ENCODE peak calls at places on chromosomes 4 and X, in four cellular contexts. Z is PC-9, V is fibroblast of the aortic adventitia, T is adrenal gland. H is an unnamed sample.

GRCh38 chr4:76199664-76200211 is 13.9 kb downstream of the SCARB2 start:
- DNase-seq in Z (no peak), V (no peak), T (no peak), H (no peak)

GRCh38 chr4:42865572-42866189 is 26.8 kb upstream of the GRXCR1 start:
- DNase-seq in Z (peak; percentile 18), V (peak; percentile 69), T (peak; percentile 53), H (peak; percentile 7)

GRCh38 chr4:8696369-8697127 is 104.0 kb downstream of the CPZ start:
- DNase-seq in Z (no peak), V (no peak), T (no peak), H (no peak)

GRCh38 chrX:123188081-123188480 is 4.0 kb downstream of the GRIA3 start:
- DNase-seq in Z (no peak), V (peak; percentile 29), T (no peak), H (no peak)

GRCh38 chrX:118974908-118975671 is 672 bp downstream of the LONRF3 start:
- DNase-seq in Z (peak; percentile 41), V (no peak), T (peak; percentile 44), H (no peak)

GRCh38 chr4:177079327-177079726 is 230.3 kb upstream of the NEIL3 start:
- DNase-seq in Z (no peak), V (no peak), T (no peak), H (no peak)

GRCh38 chr4:38424171-38424871 is 239.7 kb upstream of the KLF3 start:
- DNase-seq in Z (no peak), V (no peak), T (peak; percentile 25), H (no peak)

GRCh38 chr4:7594013-7594412 is 159.3 kb upstream of the PSAPL1 start:
- DNase-seq in Z (no peak), V (no peak), T (no peak), H (no peak)

GRCh38 chr4:128168701-128169100 is 107.6 kb downstream of the LARP1B start:
- DNase-seq in Z (no peak), V (no peak), T (no peak), H (no peak)

GRCh38 chr4:142815834-142816233 is 30.3 kb downstream of the INPP4B start:
- DNase-seq in Z (peak; percentile 34), V (peak; percentile 68), T (peak; percentile 23), H (peak; percentile 40)

GRCh38 chrX:42149786-42150185 is 226.4 kb upstream of the CASK start:
- DNase-seq in Z (no peak), V (peak; percentile 20), T (no peak), H (no peak)

GRCh38 chr4:150976478-150977118 is 38.5 kb downstream of the LRBA start:
- DNase-seq in Z (no peak), V (no peak), T (no peak), H (no peak)

GRCh38 chrX:72142931-72143709 is 11.4 kb upstream of the RTL5 start:
- DNase-seq in Z (no peak), V (no peak), T (no peak), H (no peak)

GRCh38 chrX:82219129-82219528 is 1017.2 kb downstream of the SH3BGRL start:
- DNase-seq in Z (no peak), V (no peak), T (no peak), H (no peak)

GRCh38 chrX:24520472-24520871 is 55.4 kb downstream of the PDK3 start:
- DNase-seq in Z (no peak), V (no peak), T (no peak), H (no peak)

GRCh38 chr4:19983072-19983471 is 268.6 kb upstream of the SLIT2 start:
- DNase-seq in Z (no peak), V (peak; percentile 84), T (no peak), H (peak; percentile 72)

GRCh38 chr4:37648084-37648817 is 37.9 kb downstream of the RELL1 start:
- DNase-seq in Z (peak; percentile 83), V (peak; percentile 88), T (peak; percentile 56), H (peak; percentile 72)

GRCh38 chrX:8988456-8988855 is 45.5 kb downstream of the FAM9B start:
- DNase-seq in Z (no peak), V (peak; percentile 35), T (no peak), H (no peak)

GRCh38 chrX:53281321-53281822 is at the start of gene IQSEC2:
- DNase-seq in Z (peak; percentile 90), V (peak; percentile 76), T (peak; percentile 83), H (no peak)

GRCh38 chr4:16196482-16197393 is 29.5 kb downstream of the TAPT1 start:
- DNase-seq in Z (peak; percentile 14), V (peak; percentile 82), T (no peak), H (peak; percentile 45)

GRCh38 chrX:120238947-120239346 is 11.7 kb upstream of the ZBTB33 start:
- DNase-seq in Z (no peak), V (no peak), T (no peak), H (no peak)

DNA sequence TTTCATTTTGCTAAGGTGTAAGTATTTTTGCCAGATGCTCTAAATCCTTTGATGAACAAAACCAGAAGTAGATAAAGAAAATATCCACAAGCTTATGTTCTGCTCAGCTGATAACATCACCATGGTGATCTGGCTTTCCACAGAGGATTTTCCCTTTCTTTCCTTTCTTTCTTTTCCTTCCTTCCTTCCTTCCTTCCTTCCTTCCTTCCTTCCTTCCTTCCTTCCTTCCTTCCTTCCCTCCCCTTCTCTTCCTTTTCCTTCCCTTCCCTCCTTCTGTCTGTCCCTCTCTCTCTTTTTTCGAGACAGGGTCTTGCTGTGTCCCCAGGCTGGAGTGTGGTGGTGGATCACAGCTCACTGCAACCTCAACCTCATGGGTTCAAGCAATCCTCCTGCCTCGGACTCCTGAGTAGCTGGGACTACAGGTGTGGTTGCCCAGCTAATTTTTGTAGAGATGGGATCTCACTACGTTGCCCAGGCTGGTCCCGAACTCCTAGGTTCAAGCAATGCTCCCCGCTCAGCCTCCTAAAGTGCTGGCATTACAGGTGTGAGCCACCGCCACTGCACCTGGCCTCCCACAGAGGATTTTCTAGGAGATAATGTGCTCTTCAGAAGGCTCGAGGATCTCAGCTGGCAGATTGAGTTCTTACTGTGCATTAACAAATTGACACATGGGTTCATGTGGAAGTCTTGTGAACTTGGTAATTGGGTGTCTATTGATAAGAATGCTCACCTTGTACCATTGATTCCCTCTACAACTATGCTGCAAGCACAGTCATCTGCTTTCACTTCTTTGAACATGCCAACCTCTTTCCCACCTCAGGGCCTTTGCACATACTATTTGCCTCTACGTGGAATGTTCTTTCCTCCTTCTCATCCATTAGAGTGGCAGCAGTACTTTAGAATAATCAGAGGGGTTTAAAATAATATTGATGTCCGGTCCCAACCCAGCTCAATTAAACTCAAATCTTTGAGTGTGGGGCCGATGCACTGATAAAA is 1.4 kb upstream of the RHOH start:
- DNase-seq in Z (no peak), V (no peak), T (no peak), H (no peak)
- H3K4me3 ChIP-seq in Z (no peak overlapping the region), V (no peak overlapping the region), T (no peak overlapping the region), H (no peak overlapping the region)

GRCh38 chr4:140109626-140110213 is 44.3 kb downstream of the MAML3 start:
- DNase-seq in Z (no peak), V (no peak), T (no peak), H (no peak)
- TF ChIP-seq CTCF in Z (no peak), V (no peak), T (no peak), H (no peak)

DNA sequence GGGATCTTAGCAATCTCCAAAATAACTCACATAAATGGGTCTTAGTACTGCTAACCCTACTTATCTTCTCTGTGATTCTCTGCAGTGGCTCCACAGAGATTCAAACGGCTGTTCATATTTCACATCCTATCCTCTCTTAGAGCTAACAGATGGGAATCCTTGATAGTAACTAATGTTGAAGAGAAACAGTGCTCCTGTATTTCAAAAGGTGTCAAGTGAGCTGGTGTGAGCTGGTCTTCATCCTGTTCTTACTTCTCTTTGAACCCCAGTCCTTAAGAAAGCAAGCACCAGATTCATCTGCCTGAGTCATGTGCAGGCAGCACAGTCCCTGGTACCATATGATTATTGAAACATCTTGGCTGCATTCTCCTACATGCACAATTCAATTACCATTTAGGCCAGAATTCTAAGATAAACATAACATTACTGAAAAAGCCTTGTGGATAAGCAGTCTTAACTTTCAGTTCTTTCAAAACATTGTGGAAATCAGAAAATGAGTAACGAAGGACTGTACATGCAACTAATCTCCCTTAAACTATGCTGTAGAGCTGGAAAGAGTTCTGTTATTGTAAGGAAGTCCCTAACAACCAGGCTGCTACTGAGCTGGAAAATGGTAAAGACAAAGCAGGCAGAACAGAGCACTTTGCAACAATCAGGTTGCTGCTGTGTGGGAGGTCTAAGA is 153.1 kb downstream of the NPNT start:
- DNase-seq in Z (no peak), V (peak; percentile 68), T (no peak), H (peak; percentile 10)
- H3K4me3 ChIP-seq in Z (no peak overlapping the region), V (no peak overlapping the region), T (no peak overlapping the region), H (no peak overlapping the region)

DNA sequence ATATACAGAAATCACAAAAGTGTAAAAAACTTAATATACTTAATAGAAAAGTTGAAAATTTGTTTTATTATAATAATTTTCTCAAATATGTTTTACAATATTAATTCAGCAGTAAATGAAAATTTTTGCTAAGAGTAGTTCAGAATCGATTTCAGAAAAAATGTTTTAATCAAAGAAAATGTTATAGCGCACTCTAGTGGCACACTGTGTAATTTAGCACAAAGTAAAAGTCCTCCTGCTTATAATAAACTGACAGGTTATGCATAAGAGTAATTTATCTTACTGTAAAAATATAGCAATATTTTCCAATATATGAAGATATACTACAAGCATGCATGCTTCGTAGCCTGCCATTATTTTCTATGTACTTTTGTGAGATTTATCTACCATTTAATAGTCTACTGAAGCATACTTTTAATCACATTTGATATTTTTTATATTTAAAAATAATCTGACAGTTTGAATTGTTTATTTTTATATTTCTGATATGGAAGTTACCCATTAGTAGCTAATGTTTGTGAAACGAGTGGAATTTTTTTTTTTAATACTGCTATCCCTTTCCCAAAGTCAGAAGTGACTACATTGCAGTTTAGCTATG is 217.9 kb upstream of the KLHL4 start:
- DNase-seq in Z (no peak), V (peak; percentile 38), T (no peak), H (peak; percentile 1)
- TF ChIP-seq CTCF in Z (peak; percentile 64), V (peak; percentile 56), T (peak; percentile 39), H (peak; percentile 44)

DNA sequence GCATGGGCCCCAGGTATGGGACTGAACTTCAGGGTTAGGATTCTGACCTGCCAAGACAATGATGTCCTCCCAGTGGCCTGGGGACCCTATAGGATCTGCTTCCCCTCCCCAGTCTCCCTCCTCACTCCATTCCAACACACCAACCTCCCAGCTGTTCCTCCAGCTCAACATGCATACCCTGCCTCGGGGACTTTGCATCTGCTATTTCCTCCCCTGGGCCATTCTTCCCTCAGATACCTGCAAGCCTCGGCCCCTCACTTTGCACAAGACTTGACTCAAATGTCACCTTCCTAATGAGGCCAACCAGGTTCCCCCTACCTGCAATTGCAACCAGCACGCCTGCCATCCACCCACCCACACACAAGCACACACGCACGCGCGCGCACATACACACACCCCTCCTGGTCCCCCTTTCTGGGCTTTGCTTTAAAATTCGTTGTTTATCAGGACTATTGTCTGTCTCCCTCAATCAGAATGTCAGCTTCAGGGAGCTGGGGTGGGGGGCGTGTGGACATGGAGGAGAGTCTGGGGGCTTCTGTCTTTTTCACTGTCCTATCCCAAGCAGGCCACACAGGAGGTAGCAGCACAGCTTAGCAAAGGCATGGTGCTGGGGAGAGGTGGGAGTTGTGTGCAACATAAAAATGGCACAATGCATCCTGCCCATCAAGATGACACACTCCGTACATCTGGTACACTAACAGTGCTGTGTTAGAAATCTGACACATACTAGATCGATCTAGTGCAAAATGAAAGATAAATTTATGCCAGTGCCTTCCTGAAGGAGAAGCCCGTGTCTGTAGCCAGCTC is 20.6 kb upstream of the PPP2R2C start:
- DNase-seq in Z (no peak), V (no peak), T (no peak), H (no peak)
- H3K4me3 ChIP-seq in Z (no peak overlapping the region), V (no peak overlapping the region), T (no peak overlapping the region), H (no peak overlapping the region)

H was measured in AG09309.